ENCODE peak calls at places on chromosomes 2 and 18, in five cellular contexts. One of them, this sample, is unnamed.

GRCh38 chr2:181715033-181715630 is 34.8 kb upstream of the NEUROD1 start:
- DNase-seq in breast epithelium: peak
- DNase-seq in suprapubic skin: no peak
- DNase-seq in adrenal gland: peak
- DNase-seq in uterus: peak
- DNase-seq in this sample: peak

GRCh38 chr18:10252952-10253680 is 201.3 kb upstream of the APCDD1 start:
- DNase-seq in breast epithelium: no peak
- DNase-seq in suprapubic skin: no peak
- DNase-seq in adrenal gland: no peak
- DNase-seq in uterus: no peak
- DNase-seq in this sample: no peak

GRCh38 chr2:160091381-160091780 is 29.0 kb upstream of the PLA2R1 start:
- DNase-seq in breast epithelium: no peak
- DNase-seq in suprapubic skin: no peak
- DNase-seq in adrenal gland: no peak
- DNase-seq in uterus: no peak
- DNase-seq in this sample: no peak

GRCh38 chr2:9201185-9201891 is 5.3 kb upstream of the ASAP2 start:
- DNase-seq in breast epithelium: no peak
- DNase-seq in suprapubic skin: no peak
- DNase-seq in adrenal gland: no peak
- DNase-seq in uterus: no peak
- DNase-seq in this sample: no peak

GRCh38 chr2:140714586-140714985 is 1416.2 kb downstream of the LRP1B start:
- DNase-seq in breast epithelium: no peak
- DNase-seq in suprapubic skin: no peak
- DNase-seq in adrenal gland: no peak
- DNase-seq in uterus: no peak
- DNase-seq in this sample: no peak

GRCh38 chr18:11113046-11113548 is 36.3 kb downstream of the PIEZO2 start:
- DNase-seq in breast epithelium: no peak
- DNase-seq in suprapubic skin: no peak
- DNase-seq in adrenal gland: no peak
- DNase-seq in uterus: no peak
- DNase-seq in this sample: no peak

GRCh38 chr2:179636100-179636980 is 225.1 kb downstream of the ZNF385B start:
- DNase-seq in breast epithelium: no peak
- DNase-seq in suprapubic skin: no peak
- DNase-seq in adrenal gland: no peak
- DNase-seq in uterus: no peak
- DNase-seq in this sample: no peak

GRCh38 chr2:133726906-133727305 is 158.6 kb upstream of the NCKAP5 start:
- DNase-seq in breast epithelium: no peak
- DNase-seq in suprapubic skin: no peak
- DNase-seq in adrenal gland: no peak
- DNase-seq in uterus: no peak
- DNase-seq in this sample: no peak

GRCh38 chr2:105787376-105788318 is 42.9 kb downstream of the NCK2 start:
- DNase-seq in breast epithelium: no peak
- DNase-seq in suprapubic skin: no peak
- DNase-seq in adrenal gland: peak
- DNase-seq in uterus: no peak
- DNase-seq in this sample: no peak

GRCh38 chr2:28661589-28662001 is 90.0 kb upstream of the PPP1CB start:
- DNase-seq in breast epithelium: peak
- DNase-seq in suprapubic skin: no peak
- DNase-seq in adrenal gland: peak
- DNase-seq in uterus: peak
- DNase-seq in this sample: no peak
- H3K27ac ChIP-seq in breast epithelium: peak
- H3K27ac ChIP-seq in suprapubic skin: peak
- H3K27ac ChIP-seq in adrenal gland: no peak
- H3K27ac ChIP-seq in uterus: peak
- H3K27ac ChIP-seq in this sample: peak

GRCh38 chr18:3411854-3412268 is 38.1 kb upstream of the TGIF1 start:
- DNase-seq in breast epithelium: no peak
- DNase-seq in suprapubic skin: no peak
- DNase-seq in adrenal gland: no peak
- DNase-seq in uterus: peak
- DNase-seq in this sample: peak
- H3K4me3 ChIP-seq in breast epithelium: peak
- H3K4me3 ChIP-seq in suprapubic skin: peak
- H3K4me3 ChIP-seq in adrenal gland: no peak
- H3K4me3 ChIP-seq in uterus: peak
- H3K4me3 ChIP-seq in this sample: peak

GRCh38 chr2:63588385-63589147 is at the start of the genes MDH1 and WDPCP:
- DNase-seq in breast epithelium: peak
- DNase-seq in suprapubic skin: peak
- DNase-seq in adrenal gland: peak
- DNase-seq in uterus: peak
- DNase-seq in this sample: peak
- TF ChIP-seq POLR2A in breast epithelium: peak
- TF ChIP-seq POLR2A in suprapubic skin: peak
- TF ChIP-seq POLR2A in adrenal gland: peak
- TF ChIP-seq POLR2A in uterus: peak
- TF ChIP-seq POLR2A in this sample: peak

DNA sequence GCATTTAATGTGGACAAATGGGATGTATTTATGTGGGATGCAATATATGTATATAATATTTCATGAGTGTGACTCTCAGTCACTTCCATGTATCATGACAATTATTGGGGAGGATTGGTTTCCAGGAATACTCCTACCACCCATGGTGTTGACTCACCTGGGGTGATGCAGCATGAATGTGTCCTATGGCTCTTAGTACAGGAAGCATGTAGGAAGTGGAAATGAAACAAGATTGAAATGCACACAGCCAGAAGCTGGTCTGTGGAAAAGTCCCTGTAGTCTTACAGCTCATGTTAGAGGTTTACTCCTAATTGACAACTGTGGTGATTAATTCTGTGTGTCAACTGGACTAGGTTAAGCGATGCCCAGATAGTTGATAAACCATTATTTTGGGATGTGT is 89.3 kb upstream of the HAAO start:
- DNase-seq in breast epithelium: no peak
- DNase-seq in suprapubic skin: no peak
- DNase-seq in adrenal gland: no peak
- DNase-seq in uterus: no peak
- DNase-seq in this sample: no peak
- H3K27ac ChIP-seq in breast epithelium: peak
- H3K27ac ChIP-seq in suprapubic skin: peak
- H3K27ac ChIP-seq in adrenal gland: no peak
- H3K27ac ChIP-seq in uterus: no peak
- H3K27ac ChIP-seq in this sample: no peak

DNA sequence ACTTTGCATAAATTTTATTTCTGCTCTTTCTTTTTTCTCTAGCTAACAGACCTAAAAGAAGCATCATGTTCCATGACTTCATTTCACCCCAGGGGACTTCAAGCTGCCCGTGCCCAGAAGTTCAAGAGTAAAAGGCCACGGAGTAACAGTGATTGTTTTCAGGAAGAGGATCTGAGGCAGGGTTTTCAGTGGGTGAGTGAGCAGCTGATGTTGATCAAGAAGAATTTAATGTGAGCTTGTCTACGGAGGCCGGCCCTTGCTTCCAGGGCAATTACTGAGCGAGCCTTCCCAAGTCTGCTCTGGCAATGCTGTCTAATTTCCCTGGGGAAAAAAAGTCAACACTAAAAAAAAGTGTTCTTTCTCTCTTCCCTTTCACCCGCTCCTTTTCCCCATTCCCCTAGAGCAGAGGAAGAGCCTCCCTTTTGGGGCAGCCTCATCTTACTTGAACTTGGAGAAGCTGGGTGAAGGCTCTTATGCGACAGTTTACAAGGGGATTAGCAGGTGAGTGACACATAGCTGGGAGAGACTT is 1.2 kb downstream of the CDK15 start:
- DNase-seq in breast epithelium: peak
- DNase-seq in suprapubic skin: no peak
- DNase-seq in adrenal gland: peak
- DNase-seq in uterus: peak
- DNase-seq in this sample: no peak
- H3K4me3 ChIP-seq in breast epithelium: no peak
- H3K4me3 ChIP-seq in suprapubic skin: no peak
- H3K4me3 ChIP-seq in adrenal gland: no peak
- H3K4me3 ChIP-seq in uterus: no peak
- H3K4me3 ChIP-seq in this sample: no peak

GRCh38 chr18:49814147-49814499 is 790 bp upstream of the ACAA2 start:
- DNase-seq in breast epithelium: peak
- DNase-seq in suprapubic skin: peak
- DNase-seq in adrenal gland: peak
- DNase-seq in uterus: peak
- DNase-seq in this sample: peak
- TF ChIP-seq POLR2A in breast epithelium: peak
- TF ChIP-seq POLR2A in suprapubic skin: no peak
- TF ChIP-seq POLR2A in adrenal gland: no peak
- TF ChIP-seq POLR2A in uterus: no peak
- TF ChIP-seq POLR2A in this sample: no peak